ENCODE peak calls at places on chromosomes 2 and 18, in ten cellular contexts. One of them, this sample, is unnamed.

GRCh38 chr2:42949125-42949524 is 156.7 kb upstream of the HAAO start:
- DNase-seq in activated CD4-positive, alpha-beta T cell treated with anti-CD3 and anti-CD28 coated beads, Interleukin-2, amount 50 U/mL, for 48 hours: no peak
- DNase-seq in colonic mucosa: no peak
- DNase-seq in AG09319: no peak
- DNase-seq in left colon: no peak
- DNase-seq in K562: no peak
- DNase-seq in fibroblast of lung: no peak
- DNase-seq in myocyte: no peak
- DNase-seq in coronary artery: no peak
- DNase-seq in stromal cell of bone marrow: no peak
- DNase-seq in this sample: no peak

GRCh38 chr2:215680605-215681598 is 245.0 kb upstream of the FN1 start:
- DNase-seq in stromal cell of bone marrow: peak
- DNase-seq in colonic mucosa: no peak
- DNase-seq in coronary artery: no peak
- DNase-seq in left colon: no peak
- DNase-seq in myocyte: peak
- DNase-seq in activated CD4-positive, alpha-beta T cell treated with anti-CD3 and anti-CD28 coated beads, Interleukin-2, amount 50 U/mL, for 48 hours: peak
- DNase-seq in K562: no peak
- DNase-seq in fibroblast of lung: peak
- DNase-seq in AG09319: no peak
- DNase-seq in this sample: peak

GRCh38 chr2:227881866-227882517 is 10.6 kb downstream of the DAW1 start:
- DNase-seq in K562: no peak
- DNase-seq in colonic mucosa: no peak
- DNase-seq in myocyte: no peak
- DNase-seq in AG09319: no peak
- DNase-seq in stromal cell of bone marrow: no peak
- DNase-seq in left colon: no peak
- DNase-seq in activated CD4-positive, alpha-beta T cell treated with anti-CD3 and anti-CD28 coated beads, Interleukin-2, amount 50 U/mL, for 48 hours: no peak
- DNase-seq in fibroblast of lung: peak
- DNase-seq in coronary artery: no peak
- DNase-seq in this sample: no peak

GRCh38 chr2:172172513-172173217 is 70.0 kb upstream of the DLX2 start:
- DNase-seq in fibroblast of lung: peak
- DNase-seq in myocyte: peak
- DNase-seq in activated CD4-positive, alpha-beta T cell treated with anti-CD3 and anti-CD28 coated beads, Interleukin-2, amount 50 U/mL, for 48 hours: peak
- DNase-seq in left colon: peak
- DNase-seq in K562: peak
- DNase-seq in stromal cell of bone marrow: no peak
- DNase-seq in coronary artery: no peak
- DNase-seq in colonic mucosa: peak
- DNase-seq in AG09319: no peak
- DNase-seq in this sample: no peak

GRCh38 chr2:74778381-74779371 is 55.3 kb upstream of the HK2 start:
- DNase-seq in left colon: no peak
- DNase-seq in activated CD4-positive, alpha-beta T cell treated with anti-CD3 and anti-CD28 coated beads, Interleukin-2, amount 50 U/mL, for 48 hours: no peak
- DNase-seq in colonic mucosa: no peak
- DNase-seq in coronary artery: no peak
- DNase-seq in myocyte: no peak
- DNase-seq in stromal cell of bone marrow: no peak
- DNase-seq in fibroblast of lung: no peak
- DNase-seq in K562: no peak
- DNase-seq in AG09319: no peak
- DNase-seq in this sample: no peak

GRCh38 chr2:179268277-179268935 is 3.8 kb upstream of the SESTD1 start:
- DNase-seq in stromal cell of bone marrow: peak
- DNase-seq in colonic mucosa: no peak
- DNase-seq in activated CD4-positive, alpha-beta T cell treated with anti-CD3 and anti-CD28 coated beads, Interleukin-2, amount 50 U/mL, for 48 hours: peak
- DNase-seq in myocyte: no peak
- DNase-seq in AG09319: no peak
- DNase-seq in left colon: no peak
- DNase-seq in K562: no peak
- DNase-seq in fibroblast of lung: peak
- DNase-seq in coronary artery: no peak
- DNase-seq in this sample: no peak

GRCh38 chr18:76571689-76572088 is 76.6 kb upstream of the ZNF516 start:
- DNase-seq in fibroblast of lung: no peak
- DNase-seq in stromal cell of bone marrow: no peak
- DNase-seq in left colon: no peak
- DNase-seq in activated CD4-positive, alpha-beta T cell treated with anti-CD3 and anti-CD28 coated beads, Interleukin-2, amount 50 U/mL, for 48 hours: no peak
- DNase-seq in K562: no peak
- DNase-seq in colonic mucosa: no peak
- DNase-seq in coronary artery: no peak
- DNase-seq in AG09319: no peak
- DNase-seq in myocyte: no peak
- DNase-seq in this sample: no peak

GRCh38 chr2:237022533-237022932 is 63.2 kb upstream of the COPS8 start:
- DNase-seq in K562: no peak
- DNase-seq in colonic mucosa: no peak
- DNase-seq in left colon: no peak
- DNase-seq in activated CD4-positive, alpha-beta T cell treated with anti-CD3 and anti-CD28 coated beads, Interleukin-2, amount 50 U/mL, for 48 hours: no peak
- DNase-seq in coronary artery: no peak
- DNase-seq in AG09319: no peak
- DNase-seq in fibroblast of lung: no peak
- DNase-seq in myocyte: no peak
- DNase-seq in stromal cell of bone marrow: no peak
- DNase-seq in this sample: no peak

GRCh38 chr2:2260691-2261268 is 70.3 kb downstream of the MYT1L start:
- DNase-seq in activated CD4-positive, alpha-beta T cell treated with anti-CD3 and anti-CD28 coated beads, Interleukin-2, amount 50 U/mL, for 48 hours: no peak
- DNase-seq in K562: no peak
- DNase-seq in colonic mucosa: no peak
- DNase-seq in stromal cell of bone marrow: no peak
- DNase-seq in fibroblast of lung: no peak
- DNase-seq in left colon: no peak
- DNase-seq in myocyte: no peak
- DNase-seq in coronary artery: peak
- DNase-seq in AG09319: no peak
- DNase-seq in this sample: no peak

GRCh38 chr2:187468262-187468661 is 20.2 kb upstream of the CALCRL start:
- DNase-seq in coronary artery: no peak
- DNase-seq in activated CD4-positive, alpha-beta T cell treated with anti-CD3 and anti-CD28 coated beads, Interleukin-2, amount 50 U/mL, for 48 hours: no peak
- DNase-seq in AG09319: no peak
- DNase-seq in myocyte: no peak
- DNase-seq in fibroblast of lung: no peak
- DNase-seq in stromal cell of bone marrow: no peak
- DNase-seq in left colon: no peak
- DNase-seq in colonic mucosa: no peak
- DNase-seq in K562: no peak
- DNase-seq in this sample: no peak

GRCh38 chr2:189177441-189177840 is 2.1 kb downstream of the COL5A2 start:
- DNase-seq in left colon: no peak
- DNase-seq in K562: no peak
- DNase-seq in AG09319: no peak
- DNase-seq in colonic mucosa: no peak
- DNase-seq in fibroblast of lung: no peak
- DNase-seq in activated CD4-positive, alpha-beta T cell treated with anti-CD3 and anti-CD28 coated beads, Interleukin-2, amount 50 U/mL, for 48 hours: no peak
- DNase-seq in myocyte: no peak
- DNase-seq in coronary artery: no peak
- DNase-seq in stromal cell of bone marrow: no peak
- DNase-seq in this sample: no peak

GRCh38 chr2:190935054-190935453 is 54.4 kb downstream of the GLS start:
- DNase-seq in fibroblast of lung: no peak
- DNase-seq in K562: no peak
- DNase-seq in myocyte: no peak
- DNase-seq in activated CD4-positive, alpha-beta T cell treated with anti-CD3 and anti-CD28 coated beads, Interleukin-2, amount 50 U/mL, for 48 hours: no peak
- DNase-seq in AG09319: no peak
- DNase-seq in colonic mucosa: no peak
- DNase-seq in stromal cell of bone marrow: no peak
- DNase-seq in left colon: no peak
- DNase-seq in coronary artery: no peak
- DNase-seq in this sample: no peak

GRCh38 chr2:239181601-239182471 is 219.0 kb downstream of the HDAC4 start:
- DNase-seq in colonic mucosa: no peak
- DNase-seq in stromal cell of bone marrow: no peak
- DNase-seq in myocyte: no peak
- DNase-seq in coronary artery: peak
- DNase-seq in left colon: no peak
- DNase-seq in fibroblast of lung: no peak
- DNase-seq in activated CD4-positive, alpha-beta T cell treated with anti-CD3 and anti-CD28 coated beads, Interleukin-2, amount 50 U/mL, for 48 hours: no peak
- DNase-seq in K562: no peak
- DNase-seq in AG09319: no peak
- DNase-seq in this sample: no peak

GRCh38 chr2:206614825-206615224 is 27.5 kb upstream of the FAM237A start:
- DNase-seq in left colon: no peak
- DNase-seq in fibroblast of lung: peak
- DNase-seq in stromal cell of bone marrow: no peak
- DNase-seq in AG09319: no peak
- DNase-seq in myocyte: peak
- DNase-seq in K562: peak
- DNase-seq in colonic mucosa: no peak
- DNase-seq in activated CD4-positive, alpha-beta T cell treated with anti-CD3 and anti-CD28 coated beads, Interleukin-2, amount 50 U/mL, for 48 hours: no peak
- DNase-seq in coronary artery: no peak
- DNase-seq in this sample: no peak

GRCh38 chr18:49521251-49521650 is 34.2 kb upstream of the C18orf32 start:
- DNase-seq in activated CD4-positive, alpha-beta T cell treated with anti-CD3 and anti-CD28 coated beads, Interleukin-2, amount 50 U/mL, for 48 hours: no peak
- DNase-seq in colonic mucosa: no peak
- DNase-seq in K562: no peak
- DNase-seq in fibroblast of lung: no peak
- DNase-seq in left colon: no peak
- DNase-seq in coronary artery: no peak
- DNase-seq in stromal cell of bone marrow: no peak
- DNase-seq in myocyte: peak
- DNase-seq in AG09319: no peak
- DNase-seq in this sample: no peak

GRCh38 chr2:187024739-187025138 is 175.8 kb upstream of the ZSWIM2 start:
- DNase-seq in myocyte: peak
- DNase-seq in left colon: no peak
- DNase-seq in K562: no peak
- DNase-seq in AG09319: no peak
- DNase-seq in coronary artery: no peak
- DNase-seq in stromal cell of bone marrow: no peak
- DNase-seq in fibroblast of lung: no peak
- DNase-seq in activated CD4-positive, alpha-beta T cell treated with anti-CD3 and anti-CD28 coated beads, Interleukin-2, amount 50 U/mL, for 48 hours: no peak
- DNase-seq in colonic mucosa: no peak
- DNase-seq in this sample: no peak

GRCh38 chr2:42768706-42769256 is 4.8 kb upstream of the OXER1 start:
- DNase-seq in colonic mucosa: no peak
- DNase-seq in stromal cell of bone marrow: no peak
- DNase-seq in AG09319: no peak
- DNase-seq in K562: no peak
- DNase-seq in fibroblast of lung: no peak
- DNase-seq in coronary artery: no peak
- DNase-seq in left colon: no peak
- DNase-seq in activated CD4-positive, alpha-beta T cell treated with anti-CD3 and anti-CD28 coated beads, Interleukin-2, amount 50 U/mL, for 48 hours: no peak
- DNase-seq in myocyte: no peak
- DNase-seq in this sample: no peak